ENCODE peak calls at places on chromosomes 6 and 20, in nine cellular contexts. Z, S, Y, B, F, I, L, N and T are unnamed samples.

GRCh38 chr6:124819340-124819739 is 142.9 kb upstream of the RNF217 start:
- DNase-seq in Z (no peak), S (no peak), Y (no peak), B (no peak), F (no peak), I (no peak), L (no peak), N (no peak), T (no peak)

GRCh38 chr20:13286600-13286999 is 65.5 kb downstream of the ISM1 start:
- DNase-seq in Z (no peak), S (no peak), Y (no peak), B (no peak), F (no peak), I (no peak), L (no peak), N (no peak), T (no peak)

GRCh38 chr20:3911956-3912355 is 22.8 kb downstream of the PANK2 start:
- DNase-seq in Z (no peak), S (no peak), Y (no peak), B (no peak), F (no peak), I (no peak), L (peak; percentile 26), N (no peak), T (no peak)

GRCh38 chr6:55980627-55981211 is 105.3 kb upstream of the BMP5 start:
- DNase-seq in Z (peak; percentile 29), S (no peak), Y (peak; percentile 18), B (peak; percentile 63), F (peak; percentile 25), I (peak; percentile 56), L (peak; percentile 20), N (peak; percentile 2), T (peak; percentile 14)

GRCh38 chr20:43988867-43989266 is 74.2 kb downstream of the TOX2 start:
- DNase-seq in Z (no peak), S (no peak), Y (no peak), B (peak; percentile 71), F (no peak), I (no peak), L (no peak), N (no peak), T (no peak)

GRCh38 chr20:11891081-11891826 is 26.4 kb upstream of the BTBD3 start:
- DNase-seq in Z (peak; percentile 64), S (no peak), Y (no peak), B (peak; percentile 59), F (no peak), I (peak; percentile 65), L (peak; percentile 68), N (peak; percentile 29), T (peak; percentile 60)

GRCh38 chr20:10495173-10495572 is 60.1 kb downstream of the SLX4IP start:
- DNase-seq in Z (no peak), S (no peak), Y (no peak), B (no peak), F (no peak), I (no peak), L (no peak), N (no peak), T (no peak)

GRCh38 chr6:118908441-118908840 is 14.5 kb downstream of the ASF1A start:
- DNase-seq in Z (no peak), S (no peak), Y (no peak), B (no peak), F (no peak), I (no peak), L (no peak), N (no peak), T (no peak)

GRCh38 chr6:108250240-108250866 is 10.5 kb downstream of the SNX3 start:
- DNase-seq in Z (no peak), S (no peak), Y (no peak), B (peak; percentile 57), F (no peak), I (no peak), L (no peak), N (no peak), T (no peak)

GRCh38 chr6:152240983-152241766 is 396.0 kb downstream of the SYNE1 start:
- DNase-seq in Z (no peak), S (no peak), Y (no peak), B (no peak), F (no peak), I (no peak), L (no peak), N (no peak), T (no peak)

GRCh38 chr6:47428746-47429664 is 48.6 kb upstream of the CD2AP start:
- DNase-seq in Z (no peak), S (no peak), Y (no peak), B (no peak), F (no peak), I (no peak), L (no peak), N (no peak), T (no peak)

GRCh38 chr6:139369568-139370046 is 4.8 kb downstream of the CITED2 start:
- DNase-seq in Z (peak; percentile 27), S (peak; percentile 11), Y (peak; percentile 82), B (peak; percentile 84), F (no peak), I (peak; percentile 37), L (peak; percentile 44), N (no peak), T (no peak)

GRCh38 chr6:17278289-17279061 is 2.7 kb upstream of the RBM24 start:
- DNase-seq in Z (peak; percentile 26), S (no peak), Y (peak; percentile 51), B (peak; percentile 93), F (peak; percentile 46), I (no peak), L (no peak), N (no peak), T (no peak)

GRCh38 chr6:123888779-123889513 is 85.3 kb downstream of the NKAIN2 start:
- DNase-seq in Z (no peak), S (no peak), Y (no peak), B (no peak), F (no peak), I (no peak), L (no peak), N (no peak), T (no peak)

GRCh38 chr20:63829943-63830820 is 882 bp downstream of the ZBTB46 start:
- DNase-seq in Z (peak; percentile 54), S (no peak), Y (no peak), B (no peak), F (peak; percentile 76), I (no peak), L (no peak), N (no peak), T (peak; percentile 62)

GRCh38 chr6:140623498-140623897 is 1249.0 kb upstream of the CITED2 start:
- DNase-seq in Z (peak; percentile 47), S (no peak), Y (peak; percentile 74), B (peak; percentile 83), F (peak; percentile 12), I (no peak), L (no peak), N (no peak), T (no peak)

GRCh38 chr6:34200340-34200971 is 36.2 kb upstream of the HMGA1 start:
- DNase-seq in Z (no peak), S (no peak), Y (no peak), B (no peak), F (no peak), I (no peak), L (no peak), N (no peak), T (no peak)

GRCh38 chr20:18058661-18059467 is 1.1 kb upstream of the OVOL2 start:
- DNase-seq in Z (peak; percentile 90), S (no peak), Y (no peak), B (no peak), F (no peak), I (peak; percentile 45), L (peak; percentile 89), N (no peak), T (peak; percentile 28)

GRCh38 chr6:133160531-133160930 is 80.6 kb upstream of the EYA4 start:
- DNase-seq in Z (no peak), S (no peak), Y (no peak), B (no peak), F (no peak), I (no peak), L (no peak), N (no peak), T (no peak)

GRCh38 chr6:1409774-1410465 is 20.5 kb downstream of the FOXF2 start:
- DNase-seq in Z (no peak), S (no peak), Y (no peak), B (no peak), F (no peak), I (no peak), L (no peak), N (no peak), T (no peak)

GRCh38 chr20:63974402-63975200 is 4.8 kb downstream of the SAMD10 start:
- DNase-seq in Z (no peak), S (no peak), Y (no peak), B (peak; percentile 40), F (no peak), I (no peak), L (no peak), N (no peak), T (peak; percentile 29)

GRCh38 chr6:3139090-3139903 is 18.0 kb downstream of the TUBB2A start:
- DNase-seq in Z (no peak), S (no peak), Y (no peak), B (peak; percentile 88), F (no peak), I (no peak), L (peak; percentile 27), N (no peak), T (peak; percentile 40)

GRCh38 chr6:137736048-137736846 is 130.8 kb upstream of the TNFAIP3 start:
- DNase-seq in Z (no peak), S (peak; percentile 6), Y (no peak), B (no peak), F (no peak), I (no peak), L (no peak), N (no peak), T (no peak)

GRCh38 chr6:113184736-113185135 is 672.4 kb upstream of the MARCKS start:
- DNase-seq in Z (no peak), S (no peak), Y (no peak), B (no peak), F (no peak), I (no peak), L (peak; percentile 8), N (no peak), T (no peak)

GRCh38 chr6:35049346-35049745 is 91.8 kb downstream of the TCP11 start:
- DNase-seq in Z (no peak), S (no peak), Y (no peak), B (no peak), F (no peak), I (no peak), L (no peak), N (no peak), T (no peak)

GRCh38 chr6:143368426-143368825 is 82.1 kb downstream of the ADAT2 start:
- DNase-seq in Z (no peak), S (no peak), Y (no peak), B (peak; percentile 64), F (no peak), I (no peak), L (no peak), N (no peak), T (no peak)

GRCh38 chr20:57393321-57394086 is 2.3 kb downstream of the RBM38 start:
- DNase-seq in Z (peak; percentile 24), S (no peak), Y (no peak), B (no peak), F (no peak), I (no peak), L (no peak), N (no peak), T (no peak)

GRCh38 chr6:26331809-26332226 is 33.2 kb upstream of the BTN3A2 start:
- DNase-seq in Z (no peak), S (peak; percentile 34), Y (no peak), B (peak; percentile 41), F (no peak), I (no peak), L (no peak), N (peak; percentile 23), T (no peak)

GRCh38 chr20:2237059-2237458 is 58.7 kb upstream of the TGM3 start:
- DNase-seq in Z (peak; percentile 97), S (no peak), Y (peak; percentile 98), B (peak; percentile 95), F (peak; percentile 72), I (no peak), L (no peak), N (no peak), T (no peak)

GRCh38 chr20:38212806-38213606 is 47.5 kb downstream of the KIAA1755 start:
- DNase-seq in Z (no peak), S (no peak), Y (no peak), B (no peak), F (no peak), I (no peak), L (no peak), N (no peak), T (no peak)

GRCh38 chr6:42239736-42240375 is 22.2 kb upstream of the MRPS10 start:
- DNase-seq in Z (no peak), S (no peak), Y (peak; percentile 38), B (peak; percentile 37), F (no peak), I (no peak), L (no peak), N (no peak), T (no peak)